ENCODE peak calls at places on chromosome 21, in eight cellular contexts. Z is GM06990, H is H54, D is LNCaP clone FGC, B is thoracic aorta, U is pancreas, K is fibroblast of mammary gland, E is AG08395. M is an unnamed sample.

GRCh38 chr21:44920694-44921604 is at the start of gene ITGB2:
- DNase-seq in U (no peak), K (no peak), D (no peak), H (no peak), Z (peak), B (no peak), E (no peak), M (peak)

GRCh38 chr21:45618287-45618686 is 25.2 kb upstream of the PCBP3 start:
- DNase-seq in H (no peak), U (no peak), B (no peak), K (peak), D (no peak), E (peak), Z (no peak), M (no peak)

GRCh38 chr21:35738342-35738961 is 321.9 kb downstream of the SETD4 start:
- DNase-seq in B (no peak), H (peak), Z (no peak), E (peak), D (no peak), U (no peak), K (no peak), M (no peak)

GRCh38 chr21:24197956-24198355 is 1409.3 kb downstream of the MRPL39 start:
- DNase-seq in U (no peak), E (no peak), K (no peak), D (no peak), H (no peak), Z (no peak), B (no peak), M (no peak)

GRCh38 chr21:42524341-42525227 is 10.9 kb downstream of the SLC37A1 start:
- DNase-seq in K (peak), Z (peak), B (peak), D (peak), U (no peak), E (peak), H (no peak), M (peak)

GRCh38 chr21:45920824-45921600 is 60.6 kb upstream of the COL6A1 start:
- DNase-seq in U (no peak), H (no peak), Z (no peak), E (no peak), K (no peak), B (no peak), D (no peak), M (no peak)

GRCh38 chr21:38562182-38562581 is 63.9 kb upstream of the ERG start:
- DNase-seq in H (no peak), K (no peak), D (no peak), B (no peak), U (no peak), Z (no peak), E (no peak), M (no peak)

GRCh38 chr21:42739061-42739931 is 85.9 kb downstream of the PDE9A start:
- DNase-seq in Z (no peak), U (no peak), D (no peak), K (peak), B (no peak), E (no peak), H (no peak), M (no peak)

GRCh38 chr21:38787461-38788274 is 18.1 kb upstream of the ETS2 start:
- DNase-seq in E (no peak), H (peak), B (no peak), K (peak), D (peak), U (peak), Z (peak), M (no peak)

GRCh38 chr21:43764576-43765495 is 11.3 kb downstream of the CSTB start:
- DNase-seq in H (no peak), E (peak), D (no peak), Z (no peak), U (no peak), K (peak), B (no peak), M (no peak)

GRCh38 chr21:42609806-42610205 is 43.6 kb upstream of the PDE9A start:
- DNase-seq in D (no peak), K (no peak), U (no peak), H (no peak), Z (peak), B (no peak), E (no peak), M (no peak)

GRCh38 chr21:35943752-35944151 is 116.6 kb downstream of the SETD4 start:
- DNase-seq in H (no peak), K (no peak), B (no peak), U (no peak), D (no peak), E (no peak), Z (no peak), M (no peak)

GRCh38 chr21:24456358-24456757 is 1150.9 kb downstream of the MRPL39 start:
- DNase-seq in K (no peak), U (no peak), B (no peak), Z (no peak), H (no peak), E (no peak), D (no peak), M (no peak)

GRCh38 chr21:29248124-29248523 is 50.6 kb upstream of the BACH1 start:
- DNase-seq in H (no peak), D (no peak), Z (no peak), U (no peak), E (peak), K (peak), B (no peak), M (no peak)

GRCh38 chr21:42815217-42815616 is 64.1 kb downstream of the WDR4 start:
- DNase-seq in K (no peak), U (no peak), D (no peak), H (no peak), E (no peak), B (no peak), Z (no peak), M (no peak)

GRCh38 chr21:44983421-44984206 is 43.8 kb downstream of the SLX9 start:
- DNase-seq in D (no peak), Z (no peak), U (peak), H (no peak), E (no peak), K (no peak), B (no peak), M (no peak)

GRCh38 chr21:29648710-29649240 is 291.0 kb downstream of the GRIK1 start:
- DNase-seq in Z (no peak), E (no peak), K (no peak), U (no peak), D (no peak), B (no peak), H (no peak), M (no peak)

GRCh38 chr21:38500073-38500472 is 1.8 kb upstream of the ERG start:
- DNase-seq in U (no peak), E (no peak), B (no peak), H (no peak), D (no peak), K (no peak), Z (no peak), M (no peak)

GRCh38 chr21:37157938-37158337 is 84.9 kb downstream of the TTC3 start:
- DNase-seq in D (no peak), B (no peak), U (no peak), E (no peak), K (no peak), H (no peak), Z (no peak), M (no peak)

GRCh38 chr21:36030581-36031189 is 29.6 kb downstream of the SETD4 start:
- DNase-seq in H (no peak), Z (no peak), D (no peak), U (no peak), B (no peak), K (peak), E (no peak), M (no peak)

GRCh38 chr21:29271927-29272333 is 26.8 kb upstream of the BACH1 start:
- DNase-seq in K (no peak), H (no peak), B (no peak), U (no peak), D (no peak), Z (no peak), E (no peak), M (no peak)

GRCh38 chr21:41032536-41032935 is 135.4 kb upstream of the BACE2 start:
- DNase-seq in Z (no peak), D (no peak), U (no peak), K (no peak), H (no peak), E (no peak), B (no peak), M (no peak)